ENCODE peak calls at places on chromosomes 6 and 20, in nine cellular contexts. T is fibroblast of lung, Y is cardiac muscle cell, U is upper lobe of right lung, I is adrenal gland, C is body of pancreas, P is IMR-90, L is transverse colon, V is hepatocyte. B is an unnamed sample.
A peak's percentile ranks its signal among the peaks of the same experiment; 100 is the strongest.

GRCh38 chr6:154653853-154654252 is 79.4 kb upstream of the SCAF8 start:
- DNase-seq in C (peak; percentile 22), P (peak; percentile 87), Y (no peak), I (peak; percentile 43), L (no peak), U (no peak), V (peak; percentile 65), T (peak; percentile 58), B (no peak)

GRCh38 chr20:56428881-56429280 is 16.8 kb downstream of the CASS4 start:
- DNase-seq in I (no peak), P (no peak), L (no peak), U (no peak), C (no peak), V (no peak), Y (no peak), T (no peak), B (no peak)

GRCh38 chr6:128138694-128139093 is 237.8 kb upstream of the THEMIS start:
- DNase-seq in Y (no peak), L (no peak), V (no peak), T (no peak), C (no peak), I (no peak), U (no peak), P (no peak), B (no peak)

GRCh38 chr20:36203861-36204260 is 32.4 kb upstream of the AAR2 start:
- DNase-seq in C (no peak), P (no peak), L (no peak), V (no peak), U (no peak), I (peak; percentile 59), T (no peak), Y (no peak), B (no peak)

GRCh38 chr20:20712004-20712473 is 405 bp downstream of the RALGAPA2 start:
- DNase-seq in P (no peak), I (peak; percentile 36), V (peak; percentile 57), L (peak; percentile 46), T (peak; percentile 11), C (peak; percentile 53), U (no peak), Y (peak; percentile 43), B (peak; percentile 5)

GRCh38 chr20:9503530-9504251 is 10.7 kb upstream of the LAMP5 start:
- DNase-seq in T (peak; percentile 63), U (no peak), P (peak; percentile 45), I (no peak), V (no peak), Y (peak; percentile 25), C (no peak), L (no peak), B (no peak)

GRCh38 chr6:343960-344815 is 47.4 kb upstream of the IRF4 start:
- DNase-seq in V (no peak), U (peak; percentile 65), I (no peak), T (no peak), L (no peak), Y (no peak), P (no peak), C (no peak), B (no peak)

GRCh38 chr20:15564981-15565380 is 1008.3 kb downstream of the KIF16B start:
- DNase-seq in V (no peak), U (no peak), L (no peak), P (no peak), I (no peak), T (no peak), Y (no peak), C (no peak), B (no peak)

GRCh38 chr6:73901311-73901710 is 205.3 kb downstream of the CD109 start:
- DNase-seq in Y (no peak), P (no peak), T (no peak), L (no peak), C (no peak), V (no peak), U (no peak), I (no peak), B (no peak)

GRCh38 chr6:10882654-10883053 is 813 bp upstream of the GCM2 start:
- DNase-seq in V (peak; percentile 5), L (no peak), T (no peak), P (no peak), C (no peak), I (no peak), Y (no peak), U (no peak), B (no peak)

GRCh38 chr6:117907600-117908245 is 659 bp downstream of the SLC35F1 start:
- DNase-seq in P (no peak), V (peak; percentile 36), T (no peak), U (peak; percentile 65), I (no peak), L (no peak), Y (peak; percentile 58), C (peak; percentile 22), B (no peak)

DNA sequence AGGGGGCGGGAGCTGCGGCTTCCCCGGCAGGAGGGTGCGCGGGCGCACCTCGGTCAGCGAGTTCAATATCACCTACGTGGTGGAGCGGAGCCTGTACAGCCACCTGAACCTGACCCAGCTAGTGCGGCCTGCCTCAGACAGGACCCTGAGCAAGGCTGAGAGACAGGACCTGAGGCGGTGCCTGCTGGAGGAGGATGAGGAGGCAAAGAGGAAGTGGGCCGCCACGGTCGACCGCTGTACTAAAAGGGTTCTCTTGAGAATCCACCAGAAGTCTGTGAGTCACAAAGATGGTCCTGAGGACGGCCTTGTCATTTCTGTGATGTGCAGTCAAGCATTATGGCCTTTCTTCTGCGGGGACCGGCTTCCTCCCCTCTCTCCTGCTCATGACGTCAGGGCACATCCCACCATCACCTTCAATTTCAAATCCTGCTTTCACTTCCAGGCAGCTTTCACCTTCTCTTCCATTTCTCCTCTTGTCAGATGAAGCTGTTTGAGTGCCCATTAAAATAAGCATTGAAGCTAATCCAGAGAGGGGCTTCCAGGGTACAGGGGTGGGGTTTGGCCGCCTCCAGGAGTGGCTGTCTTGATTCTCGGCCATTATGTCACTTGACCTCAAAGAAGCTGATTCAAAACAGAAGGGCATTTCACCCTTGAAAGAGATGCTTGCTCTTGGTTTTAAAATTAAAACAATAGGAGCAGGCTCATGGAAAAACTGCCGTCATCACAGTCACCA is 177.6 kb downstream of the SASH1 start:
- DNase-seq in I (no peak), C (no peak), V (no peak), U (no peak), Y (no peak), T (no peak), L (no peak), P (no peak), B (no peak)
- H3K27ac ChIP-seq in I (no peak overlapping the region), C (no peak overlapping the region), V (no peak overlapping the region), U (no peak overlapping the region), Y (no peak overlapping the region), T (peak overlapping the region; percentile 59), L (peak overlapping the region; percentile 50), P (peak overlapping the region; percentile 67), B (no peak overlapping the region)

GRCh38 chr6:26271640-26272090 is 93.3 kb upstream of the BTN3A2 start:
- DNase-seq in T (no peak), C (no peak), L (peak; percentile 27), I (no peak), P (no peak), V (no peak), Y (no peak), U (no peak), B (no peak)
- H3K4me3 ChIP-seq in T (peak overlapping the region; percentile 50), C (no peak overlapping the region), L (peak overlapping the region; percentile 48), I (no peak overlapping the region), P (peak overlapping the region; percentile 68), V (peak overlapping the region; percentile 37), Y (peak overlapping the region; percentile 32), U (peak overlapping the region; percentile 56), B (peak overlapping the region; percentile 53)

DNA sequence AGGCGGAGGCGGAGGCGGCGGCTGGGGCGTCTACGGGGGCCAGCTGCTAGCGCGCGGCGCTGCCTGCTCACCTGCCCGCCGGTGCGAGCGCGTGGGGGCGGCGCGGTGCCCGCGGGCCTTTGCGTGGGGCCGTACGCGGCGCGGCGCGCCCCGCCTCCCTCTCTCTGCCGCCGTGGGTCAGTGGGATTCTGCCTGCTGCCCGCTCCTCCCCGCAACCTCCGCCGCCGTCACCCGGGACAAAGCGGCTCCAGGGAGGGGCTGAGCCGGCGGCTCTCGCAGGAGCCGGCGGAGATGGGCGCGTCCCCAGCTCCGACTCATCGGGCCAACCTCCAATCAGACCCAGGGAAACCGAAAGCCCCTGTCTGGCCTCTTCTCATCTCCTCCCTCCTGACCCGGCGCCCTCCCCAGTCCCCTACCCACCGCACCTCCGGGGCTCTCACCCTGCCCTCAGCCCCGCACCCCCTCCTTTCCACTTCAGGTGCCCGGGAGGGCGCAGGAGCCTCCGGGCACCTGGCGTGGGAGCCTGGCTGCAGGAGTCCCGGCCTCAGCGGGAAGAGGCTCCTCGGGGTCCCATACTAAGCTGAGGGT is at the start of gene RCAN2:
- DNase-seq in L (peak; percentile 60), Y (peak; percentile 92), U (peak; percentile 85), C (peak; percentile 74), I (peak; percentile 41), T (peak; percentile 26), P (peak; percentile 8), V (peak; percentile 80), B (peak; percentile 1)
- H3K27ac ChIP-seq in L (peak within 1 kb of the TSS; percentile 81), Y (peak within 1 kb of the TSS; percentile 76), U (no peak within 1 kb of the TSS), C (peak within 1 kb of the TSS; percentile 70), I (no peak within 1 kb of the TSS), T (no peak within 1 kb of the TSS), P (no peak within 1 kb of the TSS), V (peak within 1 kb of the TSS; percentile 26), B (no peak within 1 kb of the TSS)

GRCh38 chr6:21665101-21665435 is 71.5 kb downstream of the SOX4 start:
- DNase-seq in U (no peak), P (no peak), T (no peak), V (no peak), I (no peak), C (no peak), L (no peak), Y (no peak), B (no peak)
- H3K4me3 ChIP-seq in U (peak overlapping the region; percentile 56), P (peak overlapping the region; percentile 63), T (peak overlapping the region; percentile 21), V (peak overlapping the region; percentile 66), I (no peak overlapping the region), C (no peak overlapping the region), L (peak overlapping the region; percentile 37), Y (peak overlapping the region; percentile 39), B (no peak overlapping the region)

GRCh38 chr6:106512048-106512957 is 117.0 kb downstream of the RTN4IP1 start:
- DNase-seq in U (peak; percentile 94), C (peak; percentile 63), L (peak; percentile 92), P (no peak), I (peak; percentile 57), V (peak; percentile 82), Y (peak; percentile 51), T (peak; percentile 56), B (peak; percentile 80)
- H3K27ac ChIP-seq in U (peak overlapping the region; percentile 92), C (peak overlapping the region; percentile 95), L (peak overlapping the region; percentile 97), P (no peak overlapping the region), I (peak overlapping the region; percentile 13), V (peak overlapping the region; percentile 67), Y (no peak overlapping the region), T (peak overlapping the region; percentile 72), B (peak overlapping the region; percentile 98)

GRCh38 chr6:14910692-14911547 is 334.9 kb upstream of the JARID2 start:
- DNase-seq in L (peak; percentile 39), Y (no peak), I (peak; percentile 66), V (no peak), C (no peak), T (peak; percentile 48), U (peak; percentile 77), P (peak; percentile 43), B (peak; percentile 15)
- H3K4me3 ChIP-seq in L (no peak overlapping the region), Y (no peak overlapping the region), I (no peak overlapping the region), V (no peak overlapping the region), C (no peak overlapping the region), T (no peak overlapping the region), U (no peak overlapping the region), P (no peak overlapping the region), B (no peak overlapping the region)